ENCODE peak calls at places on chromosomes 7 and 10, in four cellular contexts. F is OCI-LY7; M is CD4-positive, alpha-beta T cell; J is nephron progenitor cell. P is an unnamed sample.

GRCh38 chr10:1347962-1348772 is 292.0 kb downstream of the WDR37 start:
- DNase-seq in F (no peak), M (no peak), J (peak; percentile 15), P (no peak)

GRCh38 chr10:74799840-74800239 is 26.6 kb upstream of the KAT6B start:
- DNase-seq in F (no peak), M (no peak), J (no peak), P (no peak)

GRCh38 chr10:72567421-72567820 is 58.5 kb downstream of the MICU1 start:
- DNase-seq in F (no peak), M (no peak), J (no peak), P (no peak)

GRCh38 chr7:24965831-24966708 is 13.9 kb downstream of the OSBPL3 start:
- DNase-seq in F (peak; percentile 83), M (no peak), J (no peak), P (peak; percentile 60)

GRCh38 chr7:152512711-152513110 is 76.9 kb upstream of the KMT2C start:
- DNase-seq in F (no peak), M (no peak), J (no peak), P (no peak)

GRCh38 chr7:101402081-101402779 is 39.6 kb downstream of the COL26A1 start:
- DNase-seq in F (no peak), M (no peak), J (peak; percentile 52), P (no peak)

GRCh38 chr10:43931308-43931930 is 282.7 kb upstream of the ZNF32 start:
- DNase-seq in F (no peak), M (no peak), J (no peak), P (no peak)

GRCh38 chr7:90210925-90211324 is 615 bp upstream of the STEAP2 start:
- DNase-seq in F (no peak), M (no peak), J (peak; percentile 9), P (peak; percentile 13)

GRCh38 chr7:73512018-73512780 is 9.9 kb downstream of the BAZ1B start:
- DNase-seq in F (no peak), M (no peak), J (no peak), P (no peak)

GRCh38 chr10:3484306-3485187 is 300.5 kb downstream of the KLF6 start:
- DNase-seq in F (peak; percentile 89), M (no peak), J (no peak), P (peak; percentile 53)

GRCh38 chr10:17951868-17952371 is at the start of gene SLC39A12:
- DNase-seq in F (no peak), M (no peak), J (no peak), P (no peak)

GRCh38 chr10:29585488-29585976 is 49.2 kb downstream of the SVIL start:
- DNase-seq in F (no peak), M (no peak), J (peak; percentile 23), P (no peak)

GRCh38 chr7:94908204-94909022 is 1.0 kb downstream of the PPP1R9A start:
- DNase-seq in F (no peak), M (no peak), J (peak; percentile 68), P (peak; percentile 18)

GRCh38 chr10:4770766-4771553 is 55.0 kb upstream of the AKR1E2 start:
- DNase-seq in F (no peak), M (no peak), J (no peak), P (no peak)

GRCh38 chr10:24153537-24153936 is 55.4 kb upstream of the KIAA1217 start:
- DNase-seq in F (no peak), M (no peak), J (no peak), P (no peak)

GRCh38 chr10:60762554-60762953 is 15.7 kb upstream of the CDK1 start:
- DNase-seq in F (no peak), M (no peak), J (no peak), P (no peak)

GRCh38 chr10:24451325-24451820 is 242.4 kb downstream of the KIAA1217 start:
- DNase-seq in F (no peak), M (no peak), J (no peak), P (no peak)

GRCh38 chr7:44891372-44891771 is 6.0 kb upstream of the PURB start:
- DNase-seq in F (peak; percentile 79), M (no peak), J (no peak), P (no peak)

GRCh38 chr10:122265896-122266295 is 5.2 kb upstream of the BTBD16 start:
- DNase-seq in F (no peak), M (no peak), J (no peak), P (no peak)

GRCh38 chr10:69498711-69499471 is 47.6 kb downstream of the TSPAN15 start:
- DNase-seq in F (no peak), M (no peak), J (no peak), P (no peak)

GRCh38 chr10:35789996-35790395 is 147.9 kb upstream of the FZD8 start:
- DNase-seq in F (no peak), M (no peak), J (no peak), P (no peak)

GRCh38 chr7:51029586-51030230 is 247.0 kb upstream of the GRB10 start:
- DNase-seq in F (no peak), M (no peak), J (no peak), P (no peak)

GRCh38 chr10:68406111-68406814 is 814 bp downstream of the RUFY2 start:
- DNase-seq in F (peak; percentile 74), M (peak; percentile 18), J (peak; percentile 75), P (peak; percentile 78)

GRCh38 chr7:77799078-77799964 is 748 bp downstream of the PHTF2 start:
- DNase-seq in F (peak; percentile 51), M (peak; percentile 8), J (peak; percentile 76), P (peak; percentile 32)

GRCh38 chr7:36289833-36290661 is 99.6 kb upstream of the ANLN start:
- DNase-seq in F (no peak), M (no peak), J (no peak), P (no peak)

GRCh38 chr7:6529643-6530042 is 21.6 kb downstream of the GRID2IP start:
- DNase-seq in F (no peak), M (no peak), J (no peak), P (no peak)

GRCh38 chr10:124450010-124450782 is at the start of gene NKX1-2:
- DNase-seq in F (no peak), M (no peak), J (peak; percentile 73), P (no peak)

GRCh38 chr7:122006687-122007086 is 133.7 kb downstream of the PTPRZ1 start:
- DNase-seq in F (no peak), M (no peak), J (no peak), P (no peak)

GRCh38 chr7:36315309-36315948 is 74.2 kb upstream of the ANLN start:
- DNase-seq in F (peak; percentile 13), M (no peak), J (no peak), P (no peak)

GRCh38 chr7:94142281-94142680 is 138.1 kb upstream of the BET1 start:
- DNase-seq in F (no peak), M (no peak), J (no peak), P (no peak)

GRCh38 chr7:108030536-108030935 is 27.6 kb upstream of the LAMB1 start:
- DNase-seq in F (no peak), M (no peak), J (no peak), P (no peak)

GRCh38 chr7:138699661-138700060 is 1.5 kb downstream of the SVOPL start:
- DNase-seq in F (no peak), M (no peak), J (no peak), P (no peak)

GRCh38 chr7:78099715-78100477 is 301.3 kb downstream of the PHTF2 start:
- DNase-seq in F (no peak), M (no peak), J (no peak), P (no peak)

GRCh38 chr7:29764227-29764626 is 42.1 kb upstream of the WIPF3 start:
- DNase-seq in F (no peak), M (no peak), J (peak; percentile 9), P (no peak)

GRCh38 chr10:70542565-70542938 is 60.0 kb downstream of the PRF1 start:
- DNase-seq in F (no peak), M (no peak), J (no peak), P (no peak)

GRCh38 chr7:158475036-158475678 is 112.5 kb downstream of the PTPRN2 start:
- DNase-seq in F (no peak), M (no peak), J (no peak), P (no peak)

GRCh38 chr7:65798111-65799075 is 74.5 kb upstream of the VKORC1L1 start:
- DNase-seq in F (peak; percentile 19), M (no peak), J (no peak), P (peak; percentile 44)

GRCh38 chr10:34746094-34746493 is 69.0 kb downstream of the PARD3 start:
- DNase-seq in F (no peak), M (no peak), J (no peak), P (no peak)

GRCh38 chr10:119738962-119739361 is 13.1 kb downstream of the INPP5F start:
- DNase-seq in F (no peak), M (no peak), J (no peak), P (no peak)

DNA sequence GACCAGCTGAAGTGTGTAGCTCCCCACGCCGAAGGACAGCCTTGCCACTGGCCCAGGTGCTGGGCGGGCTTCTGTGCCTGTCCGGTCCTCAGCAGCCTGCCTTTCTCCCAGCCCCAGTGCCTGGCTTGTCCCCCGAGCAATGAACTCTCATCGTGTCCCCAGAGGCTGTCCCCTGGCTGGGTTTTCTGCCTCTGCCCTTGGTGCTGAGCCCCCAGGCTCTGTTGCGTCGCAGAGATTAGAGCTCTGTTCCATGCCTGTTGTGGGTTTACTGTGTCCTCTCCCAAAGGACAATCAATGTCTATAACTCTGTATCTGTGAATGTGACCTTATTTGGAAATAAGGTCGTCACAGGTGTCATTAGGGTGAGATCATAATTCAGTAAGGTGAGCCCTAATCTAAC is 226.1 kb upstream of the SHH start:
- DNase-seq in F (no peak), M (no peak), J (peak; percentile 21), P (no peak)
- TF ChIP-seq CTCF in F (no peak), M (no peak), J (no peak), P (no peak)

GRCh38 chr10:59675812-59676211 is 33.8 kb downstream of the SLC16A9 start:
- DNase-seq in F (peak; percentile 30), M (no peak), J (peak; percentile 19), P (no peak)
- TF ChIP-seq CTCF in F (peak; percentile 74), M (no peak), J (no peak), P (no peak)

DNA sequence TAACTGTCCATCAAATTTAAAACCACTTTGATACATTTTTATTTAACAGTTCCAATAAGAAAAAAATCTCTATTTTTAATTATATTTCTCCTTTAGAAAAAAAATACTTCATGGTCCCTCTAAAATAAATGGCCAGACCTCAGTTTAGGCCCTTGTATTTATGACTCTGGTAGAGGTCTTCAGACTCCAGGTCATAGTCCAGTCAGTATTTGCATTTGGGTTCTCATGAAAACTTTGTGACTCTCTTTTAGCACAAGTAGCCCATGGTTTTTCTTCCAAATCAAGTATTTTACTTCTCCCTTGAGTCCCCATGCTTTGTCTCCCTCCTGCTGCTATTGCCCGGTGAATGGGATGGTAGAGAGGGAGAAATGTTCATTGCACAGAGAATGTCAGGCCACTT is 5.5 kb upstream of the SEMA4G start:
- DNase-seq in F (no peak), M (no peak), J (no peak), P (no peak)
- TF ChIP-seq CTCF in F (no peak), M (no peak), J (no peak), P (no peak)

DNA sequence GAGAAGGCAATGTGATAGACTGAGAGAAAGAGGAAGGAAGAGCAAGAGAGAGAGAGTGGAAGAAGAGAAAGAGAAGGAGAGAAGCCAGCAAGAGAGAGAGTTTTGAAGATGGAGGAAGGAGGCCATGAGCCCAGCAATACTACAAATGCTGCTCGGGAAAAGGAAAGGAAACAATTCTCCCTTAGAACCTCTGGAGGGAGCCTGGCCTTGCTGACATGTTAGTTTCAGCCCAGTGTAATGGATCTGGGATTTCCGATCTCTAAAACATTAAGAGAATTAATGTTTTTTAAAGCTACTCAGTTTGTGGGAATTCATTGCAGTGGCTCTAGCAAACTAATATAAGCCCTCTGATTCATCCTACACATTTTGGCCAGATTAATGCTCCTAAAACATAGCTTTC is 206.8 kb upstream of the MTPN start:
- DNase-seq in F (no peak), M (no peak), J (no peak), P (no peak)
- TF ChIP-seq CTCF in F (no peak), M (no peak), J (peak; percentile 15), P (no peak)

P was measured in GM13976.